ENCODE peak calls at places on chromosome 1, in seven cellular contexts. D is caudate nucleus; C is activated CD4-positive, CD25-positive, alpha-beta regulatory T cell treated with anti-CD3 and anti-CD28 coated beads, Interleukin-2, amount 50 U/mL, for 72 hours; I is mucosa of gallbladder; L is T-helper 2 cell; U is NCI-H1092 treated with DMSO at 0.1 percent for 48 hours; F is activated CD8-positive, alpha-beta memory T cell treated with anti-CD3 and anti-CD28 coated beads for 4 hours. S is an unnamed sample.

GRCh38 chr1:199463521-199464127 is 563.9 kb upstream of the NR5A2 start:
- DNase-seq in F (no peak), D (no peak), U (no peak), L (no peak), C (no peak), I (peak), S (no peak)

GRCh38 chr1:205698921-205699320 is 18.6 kb upstream of the SLC45A3 start:
- DNase-seq in D (no peak), L (no peak), I (no peak), U (no peak), C (no peak), F (no peak), S (no peak)

GRCh38 chr1:212291505-212292134 is 6.4 kb downstream of the PPP2R5A start:
- DNase-seq in D (no peak), L (no peak), I (no peak), C (no peak), F (no peak), U (peak), S (no peak)

GRCh38 chr1:169885207-169885606 is 8.5 kb downstream of the SCYL3 start:
- DNase-seq in L (no peak), U (no peak), D (no peak), F (no peak), C (no peak), I (no peak), S (no peak)

GRCh38 chr1:53131590-53131938 is 10.9 kb downstream of the SLC1A7 start:
- DNase-seq in L (no peak), U (no peak), F (no peak), I (no peak), D (no peak), C (no peak), S (no peak)

GRCh38 chr1:217482356-217483102 is 148.4 kb downstream of the GPATCH2 start:
- DNase-seq in L (no peak), U (no peak), C (peak), I (no peak), F (no peak), D (no peak), S (no peak)

GRCh38 chr1:216306830-216307229 is 116.4 kb downstream of the USH2A start:
- DNase-seq in U (no peak), L (no peak), D (no peak), F (no peak), C (no peak), I (no peak), S (no peak)

GRCh38 chr1:41392528-41392924 is 31.3 kb downstream of the FOXO6 start:
- DNase-seq in F (no peak), C (no peak), D (no peak), U (no peak), I (no peak), L (no peak), S (no peak)

GRCh38 chr1:221161571-221162041 is 282.4 kb downstream of the HLX start:
- DNase-seq in F (no peak), L (no peak), D (no peak), I (no peak), C (no peak), U (no peak), S (peak)

GRCh38 chr1:33128781-33129180 is 47.8 kb downstream of the AZIN2 start:
- DNase-seq in C (no peak), U (no peak), D (no peak), F (no peak), L (no peak), I (no peak), S (no peak)

GRCh38 chr1:189311915-189312314 is 1165.7 kb downstream of the BRINP3 start:
- DNase-seq in I (no peak), D (no peak), U (no peak), F (no peak), C (no peak), L (no peak), S (no peak)

GRCh38 chr1:210754931-210755670 is 378.8 kb downstream of the KCNH1 start:
- DNase-seq in L (no peak), U (peak), I (no peak), F (no peak), C (no peak), D (no peak), S (no peak)

GRCh38 chr1:27773732-27774445 is 870 bp downstream of the STX12 start:
- DNase-seq in D (no peak), L (no peak), I (no peak), C (no peak), U (peak), F (no peak), S (no peak)

S was measured in suprapubic skin.